ENCODE peak calls at places on chromosomes 11 and 22, in six cellular contexts. L is DND-41; B is NCI-H1105 treated with DMSO at 0.1 percent for 48 hours; F is stimulated activated CD4-positive, alpha-beta T cell treated with anti-CD3 and anti-CD28 coated beads, Interleukin-2, amount 100 ng/mL, for 48 hours; C is endothelial cell; G is AG09309. O is an unnamed sample.

GRCh38 chr11:17744151-17744940 is 9.8 kb downstream of the KCNC1 start:
- DNase-seq in F (no peak), L (no peak), C (no peak), B (no peak), G (no peak), O (no peak)

GRCh38 chr22:41229730-41230398 is 10.9 kb downstream of the CHADL start:
- DNase-seq in F (no peak), L (no peak), C (peak; percentile 35), G (no peak), B (no peak), O (no peak)

GRCh38 chr11:29405305-29405704 is 611.5 kb downstream of the KCNA4 start:
- DNase-seq in C (no peak), B (no peak), L (no peak), G (no peak), F (no peak), O (no peak)

GRCh38 chr22:40250608-40251007 is 72.9 kb downstream of the TNRC6B start:
- DNase-seq in F (no peak), B (no peak), C (no peak), L (no peak), G (no peak), O (no peak)

GRCh38 chr11:8298801-8299786 is 35.4 kb upstream of the LMO1 start:
- DNase-seq in F (no peak), C (no peak), B (no peak), L (no peak), G (no peak), O (no peak)

GRCh38 chr11:130561441-130561881 is 113.0 kb downstream of the ADAMTS15 start:
- DNase-seq in L (no peak), B (no peak), C (no peak), F (no peak), G (no peak), O (no peak)

GRCh38 chr11:67253872-67254624 is 12.2 kb upstream of the GRK2 start:
- DNase-seq in G (no peak), B (no peak), F (no peak), C (no peak), L (no peak), O (no peak)

GRCh38 chr11:116192509-116193206 is 580.1 kb downstream of the BUD13 start:
- DNase-seq in G (no peak), F (no peak), C (no peak), L (no peak), B (no peak), O (no peak)

GRCh38 chr11:69321877-69322350 is 28.0 kb downstream of the MYEOV start:
- DNase-seq in G (peak; percentile 70), C (no peak), L (no peak), F (no peak), B (no peak), O (no peak)

GRCh38 chr11:6229911-6230310 is 4.5 kb downstream of the FHIP1B start:
- DNase-seq in C (no peak), B (no peak), G (no peak), F (no peak), L (no peak), O (no peak)

GRCh38 chr11:12409621-12410005 is 32.2 kb downstream of the PARVA start:
- DNase-seq in F (no peak), B (no peak), C (no peak), G (no peak), L (no peak), O (no peak)

GRCh38 chr11:132106336-132106982 is 736.0 kb downstream of the NTM start:
- DNase-seq in G (no peak), B (no peak), C (no peak), L (no peak), F (no peak), O (peak; percentile 55)

GRCh38 chr11:3837793-3838192 is 3.0 kb downstream of the RHOG start:
- DNase-seq in B (no peak), L (no peak), C (peak; percentile 37), G (no peak), F (no peak), O (no peak)

GRCh38 chr11:61489833-61490585 is 18.5 kb upstream of the LRRC10B start:
- DNase-seq in G (no peak), F (no peak), C (no peak), B (no peak), L (no peak), O (no peak)

GRCh38 chr22:40620464-40621046 is 16.0 kb downstream of the MRTFA start:
- DNase-seq in L (no peak), B (no peak), G (no peak), C (no peak), F (no peak), O (no peak)

GRCh38 chr11:66277475-66278391 is at the start of gene CNIH2:
- DNase-seq in C (peak; percentile 66), G (no peak), L (peak; percentile 44), F (peak; percentile 40), B (peak; percentile 30), O (no peak)

GRCh38 chr11:119594639-119595249 is 134.3 kb downstream of the NECTIN1 start:
- DNase-seq in L (no peak), F (no peak), G (no peak), B (no peak), C (no peak), O (no peak)

GRCh38 chr11:34859496-34859895 is 56.7 kb downstream of the APIP start:
- DNase-seq in C (no peak), L (no peak), F (no peak), G (no peak), B (no peak), O (no peak)

GRCh38 chr22:22380098-22381030 is 128.2 kb downstream of the ZNF280B start:
- DNase-seq in L (no peak), B (no peak), F (no peak), G (no peak), C (peak; percentile 56), O (no peak)

GRCh38 chr11:125082040-125082439 is 18.9 kb downstream of the SLC37A2 start:
- DNase-seq in C (no peak), G (no peak), L (no peak), F (no peak), B (no peak), O (no peak)

GRCh38 chr22:37544955-37545702 is 15.2 kb upstream of the CDC42EP1 start:
- DNase-seq in G (no peak), L (peak; percentile 34), B (no peak), C (peak; percentile 90), F (peak; percentile 54), O (no peak)

GRCh38 chr11:7175007-7175406 is 76.7 kb upstream of the SYT9 start:
- DNase-seq in C (no peak), F (no peak), G (no peak), B (no peak), L (no peak), O (no peak)

GRCh38 chr22:45441158-45441557 is 27.7 kb downstream of the RIBC2 start:
- DNase-seq in B (peak; percentile 71), G (no peak), L (peak; percentile 21), C (peak; percentile 48), F (peak; percentile 7), O (peak; percentile 24)

GRCh38 chr22:49566693-49567092 is 261.0 kb downstream of the BRD1 start:
- DNase-seq in L (no peak), G (no peak), C (no peak), B (no peak), F (no peak), O (no peak)

GRCh38 chr22:29706991-29707390 is 12.8 kb upstream of the CABP7 start:
- DNase-seq in L (no peak), F (no peak), G (no peak), C (no peak), B (no peak), O (no peak)

GRCh38 chr11:15665368-15665871 is 550.7 kb downstream of the INSC start:
- DNase-seq in C (no peak), F (no peak), B (no peak), G (peak; percentile 40), L (no peak), O (no peak)

GRCh38 chr11:76678316-76678715 is 7.8 kb upstream of the LRRC32 start:
- DNase-seq in C (no peak), G (no peak), B (no peak), L (no peak), F (no peak), O (no peak)

GRCh38 chr11:117458275-117459120 is 130.8 kb downstream of the CEP164 start:
- DNase-seq in G (no peak), F (peak; percentile 37), B (peak; percentile 5), L (no peak), C (no peak), O (no peak)

GRCh38 chr11:35618497-35619029 is 303 bp downstream of the FJX1 start:
- DNase-seq in F (no peak), G (no peak), B (peak; percentile 14), L (no peak), C (no peak), O (no peak)

GRCh38 chr22:27213766-27214581 is 556.6 kb downstream of the MIAT start:
- DNase-seq in G (peak; percentile 25), B (no peak), C (no peak), L (no peak), F (no peak), O (no peak)

GRCh38 chr11:17550455-17551346 is 3.6 kb downstream of the OTOG start:
- DNase-seq in F (no peak), L (no peak), C (no peak), G (no peak), B (no peak), O (no peak)

GRCh38 chr22:29309332-29310064 is 3.0 kb downstream of the GAS2L1 start:
- DNase-seq in B (no peak), C (no peak), L (no peak), F (no peak), G (no peak), O (no peak)

GRCh38 chr11:29260939-29261705 is 755.7 kb downstream of the KCNA4 start:
- DNase-seq in C (no peak), F (no peak), G (no peak), B (no peak), L (no peak), O (no peak)

GRCh38 chr11:20367313-20367948 is 3.9 kb downstream of the HTATIP2 start:
- DNase-seq in L (no peak), F (peak; percentile 53), G (peak; percentile 62), C (no peak), B (no peak), O (no peak)

GRCh38 chr11:76700177-76701100 is 29.9 kb upstream of the LRRC32 start:
- DNase-seq in B (no peak), C (no peak), F (no peak), L (no peak), G (peak; percentile 52), O (no peak)